ENCODE peak calls at places on chromosome X, in seven cellular contexts. V, A, P, F, O, B and N are unnamed samples.

GRCh38 chrX:72477787-72478186 is 94.9 kb downstream of the HDAC8 start:
- DNase-seq in V (peak), A (no peak), P (no peak), F (no peak), O (no peak), B (no peak), N (no peak)

GRCh38 chrX:2875798-2876399 is 47.2 kb downstream of the GYG2 start:
- DNase-seq in V (no peak), A (peak), P (no peak), F (no peak), O (peak), B (no peak), N (peak)

GRCh38 chrX:78517124-78517523 is 142.0 kb downstream of the RTL3 start:
- DNase-seq in V (no peak), A (peak), P (no peak), F (no peak), O (no peak), B (no peak), N (no peak)

GRCh38 chrX:155056471-155056870 is 14.5 kb downstream of the CMC4 start:
- DNase-seq in V (no peak), A (no peak), P (no peak), F (no peak), O (no peak), B (no peak), N (no peak)

GRCh38 chrX:17654116-17654515 is 83.2 kb upstream of the SCML1 start:
- DNase-seq in V (no peak), A (no peak), P (peak), F (no peak), O (no peak), B (no peak), N (no peak)

GRCh38 chrX:49986058-49986457 is 63.7 kb downstream of the CLCN5 start:
- DNase-seq in V (no peak), A (no peak), P (no peak), F (no peak), O (no peak), B (no peak), N (no peak)

GRCh38 chrX:25427873-25428555 is 412.2 kb upstream of the ARX start:
- DNase-seq in V (no peak), A (no peak), P (peak), F (no peak), O (no peak), B (no peak), N (peak)

GRCh38 chrX:63746278-63746677 is 38.7 kb downstream of the ARHGEF9 start:
- DNase-seq in V (no peak), A (no peak), P (no peak), F (no peak), O (no peak), B (no peak), N (no peak)

GRCh38 chrX:13764765-13765164 is 30.2 kb downstream of the OFD1 start:
- DNase-seq in V (no peak), A (no peak), P (peak), F (no peak), O (peak), B (no peak), N (no peak)

GRCh38 chrX:129792586-129793291 is 13.0 kb downstream of the SASH3 start:
- DNase-seq in V (no peak), A (no peak), P (no peak), F (no peak), O (no peak), B (no peak), N (no peak)

GRCh38 chrX:34884693-34885277 is 57.8 kb upstream of the FAM47B start:
- DNase-seq in V (peak), A (peak), P (no peak), F (no peak), O (no peak), B (no peak), N (no peak)

GRCh38 chrX:153981231-153981630 is 8.7 kb downstream of the TMEM187 start:
- DNase-seq in V (no peak), A (no peak), P (no peak), F (no peak), O (no peak), B (no peak), N (no peak)

GRCh38 chrX:39905946-39906345 is 191.8 kb downstream of the BCOR start:
- DNase-seq in V (no peak), A (no peak), P (no peak), F (no peak), O (no peak), B (no peak), N (no peak)

GRCh38 chrX:65607070-65607742 is 60.2 kb upstream of the MSN start:
- DNase-seq in V (no peak), A (peak), P (no peak), F (no peak), O (no peak), B (no peak), N (no peak)

GRCh38 chrX:11664211-11664888 is 1.4 kb downstream of the ARHGAP6 start:
- DNase-seq in V (no peak), A (peak), P (peak), F (no peak), O (peak), B (no peak), N (no peak)

GRCh38 chrX:8870411-8870810 is 69.2 kb upstream of the FAM9A start:
- DNase-seq in V (no peak), A (peak), P (no peak), F (no peak), O (no peak), B (no peak), N (no peak)

GRCh38 chrX:36950495-36951253 is 57.5 kb upstream of the FAM47C start:
- DNase-seq in V (no peak), A (no peak), P (no peak), F (no peak), O (no peak), B (no peak), N (no peak)

GRCh38 chrX:7074135-7074907 is 73.2 kb upstream of the STS start:
- DNase-seq in V (no peak), A (peak), P (no peak), F (no peak), O (peak), B (no peak), N (no peak)

GRCh38 chrX:151151668-151152267 is 24.6 kb upstream of the GPR50 start:
- DNase-seq in V (peak), A (peak), P (peak), F (peak), O (peak), B (no peak), N (peak)

GRCh38 chrX:22135171-22135711 is 103.1 kb downstream of the PHEX start:
- DNase-seq in V (peak), A (peak), P (no peak), F (no peak), O (peak), B (peak), N (no peak)

GRCh38 chrX:41391606-41392005 is 55.5 kb upstream of the NYX start:
- DNase-seq in V (no peak), A (no peak), P (no peak), F (no peak), O (no peak), B (no peak), N (no peak)

GRCh38 chrX:139930923-139931645 is 1.8 kb downstream of the ATP11C start:
- DNase-seq in V (no peak), A (peak), P (peak), F (no peak), O (peak), B (no peak), N (peak)

GRCh38 chrX:150465326-150465725 is 102.2 kb downstream of the MAMLD1 start:
- DNase-seq in V (no peak), A (no peak), P (no peak), F (no peak), O (no peak), B (no peak), N (no peak)

GRCh38 chrX:19725545-19726102 is 161.8 kb downstream of the SH3KBP1 start:
- DNase-seq in V (no peak), A (peak), P (no peak), F (no peak), O (no peak), B (no peak), N (peak)

GRCh38 chrX:24372021-24372763 is 11.8 kb downstream of the SUPT20HL1 start:
- DNase-seq in V (no peak), A (no peak), P (peak), F (no peak), O (no peak), B (no peak), N (no peak)

GRCh38 chrX:119990995-119991787 is 47.6 kb upstream of the NKAP start:
- DNase-seq in V (no peak), A (no peak), P (no peak), F (no peak), O (no peak), B (no peak), N (no peak)

GRCh38 chrX:12349201-12349600 is 210.9 kb downstream of the FRMPD4 start:
- DNase-seq in V (no peak), A (no peak), P (no peak), F (no peak), O (no peak), B (no peak), N (no peak)

GRCh38 chrX:68045008-68045577 is 388.2 kb downstream of the OPHN1 start:
- DNase-seq in V (no peak), A (no peak), P (no peak), F (no peak), O (no peak), B (no peak), N (no peak)

GRCh38 chrX:10143071-10143983 is 13.4 kb upstream of the CLCN4 start:
- DNase-seq in V (no peak), A (no peak), P (no peak), F (no peak), O (no peak), B (no peak), N (no peak)

GRCh38 chrX:68090266-68090665 is 343.0 kb downstream of the OPHN1 start:
- DNase-seq in V (no peak), A (no peak), P (no peak), F (no peak), O (no peak), B (no peak), N (no peak)

GRCh38 chrX:38358274-38358673 is 5.9 kb downstream of the OTC start:
- DNase-seq in V (no peak), A (no peak), P (no peak), F (no peak), O (no peak), B (no peak), N (no peak)

GRCh38 chrX:132022863-132023116 is 312 bp upstream of the STK26 start:
- DNase-seq in V (no peak), A (no peak), P (no peak), F (no peak), O (no peak), B (no peak), N (no peak)

GRCh38 chrX:132023117-132023895 is at the start of gene STK26:
- DNase-seq in V (no peak), A (peak), P (peak), F (peak), O (peak), B (peak), N (peak)

GRCh38 chrX:132025085-132025484 is 2.0 kb downstream of the STK26 start:
- DNase-seq in V (no peak), A (no peak), P (peak), F (no peak), O (no peak), B (no peak), N (no peak)

GRCh38 chrX:132023896-132024386 is 839 bp downstream of the STK26 start:
- DNase-seq in V (no peak), A (peak), P (peak), F (no peak), O (no peak), B (no peak), N (peak)

DNA sequence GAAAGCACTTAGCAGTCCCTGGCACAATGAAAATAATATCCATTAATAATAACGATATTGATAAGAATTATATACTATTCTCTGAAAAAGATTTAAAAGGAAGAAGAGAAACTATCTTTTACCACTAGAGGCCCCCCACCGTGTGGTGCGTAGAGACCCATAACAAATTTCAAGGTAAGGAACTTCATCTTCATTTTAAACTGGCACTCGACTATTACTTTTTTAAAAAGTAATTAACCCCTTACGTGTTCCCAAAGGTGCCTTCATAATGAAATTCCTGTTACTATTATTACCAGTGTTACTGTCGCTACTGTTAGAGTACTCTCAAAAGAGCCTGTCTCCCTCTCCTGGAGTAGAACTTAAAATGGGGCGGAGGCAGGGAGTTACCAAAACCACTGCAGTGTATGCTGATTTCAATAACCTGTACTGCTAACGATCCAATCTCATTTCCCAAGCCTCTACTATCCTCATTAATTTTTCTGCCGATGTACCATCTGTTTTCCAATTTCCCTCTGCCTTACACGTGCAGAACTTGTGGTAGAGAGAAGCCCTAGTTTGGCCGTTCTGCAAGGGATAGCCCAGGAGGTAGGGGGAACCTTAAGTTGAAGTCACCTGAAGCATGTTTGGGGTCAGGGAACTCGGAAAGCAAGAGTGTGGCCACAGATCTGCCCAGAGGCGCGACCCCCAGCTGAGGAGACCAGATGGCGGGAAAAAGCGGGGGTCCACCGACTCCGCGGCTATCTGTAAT is 813 bp upstream of the STK26 start:
- DNase-seq in V (no peak), A (peak), P (no peak), F (no peak), O (peak), B (no peak), N (no peak)
- TF ChIP-seq CTCF in V (peak), A (peak), P (peak), F (peak), O (no peak), B (no peak), N (peak)

DNA sequence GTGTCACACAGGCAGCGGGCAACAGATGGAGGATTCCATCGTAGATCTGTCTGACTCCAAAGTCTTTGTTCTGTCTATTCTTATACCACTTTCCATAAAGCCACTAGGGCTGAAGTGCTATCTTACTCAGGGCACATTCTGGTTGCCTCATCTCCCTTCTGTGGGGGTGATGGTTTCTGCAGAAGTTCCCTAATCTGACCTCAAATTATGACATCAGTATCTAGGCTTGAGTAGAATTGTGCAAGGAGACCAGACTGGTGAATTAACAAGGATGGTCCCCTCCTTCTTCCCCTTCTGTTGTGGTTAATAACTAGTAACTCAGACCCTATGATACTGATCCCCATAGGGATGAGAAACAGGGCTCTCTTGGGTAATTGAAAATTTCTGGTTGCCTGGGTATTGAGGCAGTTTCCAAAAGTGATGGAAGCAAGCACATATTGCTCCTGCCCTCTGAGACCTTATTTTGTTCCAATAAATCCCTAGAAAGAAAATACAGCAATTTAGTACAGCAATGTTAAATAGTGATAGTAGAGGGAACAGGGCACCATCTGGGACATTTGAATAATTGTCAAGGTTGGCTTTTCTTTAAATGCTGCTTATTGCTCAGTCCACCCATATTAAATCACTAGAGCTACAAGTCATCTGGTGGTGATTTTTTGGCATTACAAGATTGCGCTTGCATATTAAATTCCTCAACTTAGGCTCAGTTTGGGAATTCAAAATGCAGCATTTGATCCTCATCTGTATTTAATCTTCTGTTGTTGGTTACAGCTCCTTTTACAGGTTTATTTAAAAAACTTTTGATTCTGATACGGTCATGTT is 57.3 kb upstream of the AP1S2 start:
- DNase-seq in V (no peak), A (peak), P (no peak), F (no peak), O (no peak), B (no peak), N (no peak)
- TF ChIP-seq CTCF in V (no peak), A (no peak), P (no peak), F (no peak), O (no peak), B (no peak), N (no peak)

GRCh38 chrX:70481871-70482270 is 37.2 kb downstream of the DLG3 start:
- DNase-seq in V (no peak), A (no peak), P (no peak), F (no peak), O (no peak), B (no peak), N (no peak)

GRCh38 chrX:70479197-70479969 is 34.7 kb downstream of the DLG3 start:
- DNase-seq in V (no peak), A (peak), P (no peak), F (no peak), O (no peak), B (no peak), N (no peak)

GRCh38 chrX:70481424-70481823 is 36.8 kb downstream of the DLG3 start:
- DNase-seq in V (no peak), A (peak), P (peak), F (no peak), O (no peak), B (no peak), N (no peak)

GRCh38 chrX:70479970-70480659 is 35.5 kb downstream of the DLG3 start:
- DNase-seq in V (no peak), A (peak), P (no peak), F (no peak), O (peak), B (peak), N (peak)

GRCh38 chrX:70480660-70481018 is 36.0 kb downstream of the DLG3 start:
- DNase-seq in V (no peak), A (no peak), P (no peak), F (no peak), O (no peak), B (no peak), N (no peak)
- TF ChIP-seq CTCF in V (no peak), A (no peak), P (no peak), F (no peak), O (no peak), B (no peak), N (no peak)

DNA sequence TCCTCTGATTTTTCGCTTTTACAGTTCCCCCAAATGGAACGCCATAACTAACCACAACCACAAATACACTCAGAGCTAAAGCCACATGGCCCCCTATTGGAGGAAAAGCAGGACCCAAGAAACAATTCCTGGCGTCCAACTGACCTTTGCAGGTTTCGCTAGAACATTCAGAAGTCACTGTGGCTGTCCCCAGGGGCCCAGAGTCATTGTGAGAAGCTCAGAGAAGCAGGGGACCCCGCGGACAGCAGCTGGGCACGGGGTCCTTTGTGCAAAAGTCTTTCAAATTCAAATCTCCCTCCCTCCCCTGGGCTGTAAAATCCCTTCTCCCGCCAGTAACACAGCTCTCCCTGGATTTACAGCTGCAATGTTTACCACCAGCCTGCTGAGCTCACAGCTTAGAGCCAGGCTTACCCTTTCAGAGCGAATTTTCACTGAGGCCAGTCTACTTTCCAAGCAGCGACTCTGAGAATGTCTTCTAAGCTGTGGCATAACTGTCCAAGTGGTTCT is 214.8 kb downstream of the CRLF2 start:
- DNase-seq in V (no peak), A (no peak), P (peak), F (no peak), O (no peak), B (no peak), N (no peak)
- TF ChIP-seq CTCF in V (no peak), A (no peak), P (no peak), F (no peak), O (no peak), B (no peak), N (no peak)